ENCODE peak calls at places on chromosome 6, in five cellular contexts. N is GM23338; P is uterus; O is CD8-positive, alpha-beta T cell; C is pancreas. X is an unnamed sample.

GRCh38 chr6:45044510-45045252 is 283.4 kb upstream of the RUNX2 start:
- DNase-seq in N (no peak), P (no peak), O (no peak), C (no peak), X (no peak)

GRCh38 chr6:163985040-163985439 is 570.5 kb downstream of the QKI start:
- DNase-seq in N (no peak), P (no peak), O (no peak), C (no peak), X (no peak)

GRCh38 chr6:119942078-119942752 is 592.7 kb upstream of the MAN1A1 start:
- DNase-seq in N (peak), P (no peak), O (no peak), C (no peak), X (no peak)

GRCh38 chr6:41426888-41427641 is 91.7 kb downstream of the NCR2 start:
- DNase-seq in N (peak), P (no peak), O (no peak), C (no peak), X (no peak)

GRCh38 chr6:163054641-163055040 is 326.9 kb downstream of the PACRG start:
- DNase-seq in N (no peak), P (no peak), O (no peak), C (no peak), X (no peak)

GRCh38 chr6:37357288-37357687 is 3.5 kb downstream of the RNF8 start:
- DNase-seq in N (peak), P (no peak), O (no peak), C (no peak), X (no peak)

GRCh38 chr6:43047998-43048397 is 5.7 kb downstream of the CUL7 start:
- DNase-seq in N (no peak), P (no peak), O (no peak), C (no peak), X (no peak)

GRCh38 chr6:41805830-41806774 is 18.6 kb downstream of the TOMM6 start:
- DNase-seq in N (no peak), P (no peak), O (no peak), C (no peak), X (no peak)

GRCh38 chr6:134114918-134115714 is 62.7 kb upstream of the SLC2A12 start:
- DNase-seq in N (peak), P (no peak), O (no peak), C (no peak), X (no peak)

GRCh38 chr6:150967910-150968309 is 102.4 kb downstream of the MTHFD1L start:
- DNase-seq in N (no peak), P (no peak), O (no peak), C (no peak), X (no peak)

GRCh38 chr6:164013480-164014208 is 599.1 kb downstream of the QKI start:
- DNase-seq in N (no peak), P (no peak), O (no peak), C (no peak), X (no peak)

GRCh38 chr6:107173779-107174178 is 58.5 kb upstream of the BEND3 start:
- DNase-seq in N (no peak), P (no peak), O (no peak), C (no peak), X (no peak)

GRCh38 chr6:50113114-50113857 is 63.6 kb upstream of the DEFB112 start:
- DNase-seq in N (peak), P (no peak), O (no peak), C (no peak), X (no peak)

GRCh38 chr6:109944448-109944847 is 33.7 kb upstream of the GPR6 start:
- DNase-seq in N (peak), P (no peak), O (no peak), C (no peak), X (no peak)

GRCh38 chr6:167576050-167576741 is 250.5 kb upstream of the AFDN start:
- DNase-seq in N (no peak), P (no peak), O (no peak), C (no peak), X (no peak)

GRCh38 chr6:146545608-146546007 is 2.0 kb downstream of the RAB32 start:
- DNase-seq in N (no peak), P (no peak), O (no peak), C (no peak), X (no peak)

GRCh38 chr6:36069573-36069972 is 42.0 kb downstream of the MAPK14 start:
- DNase-seq in N (no peak), P (no peak), O (no peak), C (no peak), X (no peak)

GRCh38 chr6:134520181-134521115 is 202.5 kb upstream of the SGK1 start:
- DNase-seq in N (no peak), P (no peak), O (no peak), C (no peak), X (peak)

GRCh38 chr6:119495230-119495683 is 145.7 kb upstream of the MAN1A1 start:
- DNase-seq in N (no peak), P (no peak), O (no peak), C (peak), X (no peak)

GRCh38 chr6:11233936-11234573 is 1.6 kb upstream of the NEDD9 start:
- DNase-seq in N (no peak), P (no peak), O (no peak), C (no peak), X (no peak)
- TF ChIP-seq CTCF in N (no peak), P (no peak), O (no peak), C (no peak), X (no peak)

GRCh38 chr6:129476810-129477209 is 233.2 kb downstream of the ARHGAP18 start:
- DNase-seq in N (no peak), P (no peak), O (no peak), C (no peak), X (no peak)

GRCh38 chr6:129476248-129476564 is 233.8 kb downstream of the ARHGAP18 start:
- DNase-seq in N (no peak), P (no peak), O (no peak), C (no peak), X (no peak)

GRCh38 chr6:129472239-129472638 is 237.7 kb downstream of the ARHGAP18 start:
- DNase-seq in N (peak), P (no peak), O (no peak), C (no peak), X (no peak)

GRCh38 chr6:129478379-129478778 is 231.6 kb downstream of the ARHGAP18 start:
- DNase-seq in N (no peak), P (no peak), O (no peak), C (no peak), X (no peak)

DNA sequence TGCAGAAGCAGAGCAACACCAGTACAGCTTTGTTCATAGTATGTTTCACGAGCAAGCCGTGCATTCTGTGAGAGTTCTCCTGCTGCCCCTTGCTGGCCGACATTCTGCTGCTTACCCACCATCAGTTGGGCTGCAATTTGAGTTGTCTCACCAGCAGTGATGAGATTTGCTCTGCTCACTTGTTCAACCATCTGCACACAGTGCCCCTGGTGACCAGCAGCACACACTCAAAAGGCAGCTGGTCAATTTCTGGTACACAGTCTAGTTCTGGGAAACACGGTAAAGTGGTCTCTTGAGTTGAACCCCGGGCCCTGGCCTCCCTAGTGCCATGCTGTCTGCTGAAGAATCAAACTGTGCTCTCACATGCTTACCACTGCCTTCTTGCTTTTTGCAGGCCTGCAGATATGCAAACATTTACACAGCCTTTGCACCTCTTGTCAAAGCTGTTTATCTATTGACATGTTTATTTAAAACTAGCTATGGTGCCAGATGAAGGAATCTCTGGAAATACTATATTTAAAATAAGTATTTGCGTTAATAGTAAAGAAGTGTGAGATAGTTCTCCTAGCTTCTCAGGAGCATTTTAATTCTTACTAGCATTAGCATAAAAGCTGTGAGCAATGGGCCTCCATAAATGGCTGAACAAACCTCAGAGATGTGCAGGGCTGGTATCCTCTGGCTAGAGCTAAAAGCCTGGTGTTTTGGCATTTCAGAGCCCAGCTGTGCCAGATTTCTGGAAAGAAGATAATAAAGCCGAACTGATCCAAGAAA is 234.3 kb downstream of the ARHGAP18 start:
- DNase-seq in N (no peak), P (no peak), O (no peak), C (no peak), X (no peak)
- TF ChIP-seq CTCF in N (peak), P (no peak), O (no peak), C (no peak), X (no peak)

GRCh38 chr6:129446272-129446851 is 263.6 kb downstream of the ARHGAP18 start:
- DNase-seq in N (peak), P (no peak), O (no peak), C (no peak), X (no peak)

GRCh38 chr6:129444683-129445082 is 265.3 kb downstream of the ARHGAP18 start:
- DNase-seq in N (no peak), P (no peak), O (no peak), C (no peak), X (no peak)

GRCh38 chr6:129440691-129441090 is 269.3 kb downstream of the ARHGAP18 start:
- DNase-seq in N (peak), P (no peak), O (no peak), C (no peak), X (no peak)
- TF ChIP-seq CTCF in N (peak), P (no peak), O (no peak), C (no peak), X (no peak)

DNA sequence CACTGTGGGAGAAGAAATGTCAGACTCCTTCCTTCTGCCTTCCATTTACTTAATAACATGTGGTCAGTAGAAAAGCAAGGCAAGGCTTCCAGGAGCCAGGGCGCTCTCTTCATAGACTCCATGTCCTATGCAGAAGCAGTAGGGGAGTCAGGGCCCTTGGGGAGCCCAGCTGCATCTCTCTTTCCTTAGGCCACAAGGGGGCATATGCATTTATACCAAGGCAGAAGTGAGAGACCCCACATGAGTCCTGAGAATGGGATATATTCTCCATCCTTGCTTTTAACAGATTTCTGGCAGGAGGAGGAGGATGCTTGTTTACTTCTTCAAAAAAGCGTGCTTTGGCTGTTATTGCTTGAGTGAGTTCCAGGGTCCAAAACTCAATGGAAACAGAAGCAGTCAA is 198.5 kb downstream of the HIVEP2 start:
- DNase-seq in N (peak), P (no peak), O (peak), C (no peak), X (peak)
- TF ChIP-seq CTCF in N (peak), P (peak), O (peak), C (no peak), X (peak)

DNA sequence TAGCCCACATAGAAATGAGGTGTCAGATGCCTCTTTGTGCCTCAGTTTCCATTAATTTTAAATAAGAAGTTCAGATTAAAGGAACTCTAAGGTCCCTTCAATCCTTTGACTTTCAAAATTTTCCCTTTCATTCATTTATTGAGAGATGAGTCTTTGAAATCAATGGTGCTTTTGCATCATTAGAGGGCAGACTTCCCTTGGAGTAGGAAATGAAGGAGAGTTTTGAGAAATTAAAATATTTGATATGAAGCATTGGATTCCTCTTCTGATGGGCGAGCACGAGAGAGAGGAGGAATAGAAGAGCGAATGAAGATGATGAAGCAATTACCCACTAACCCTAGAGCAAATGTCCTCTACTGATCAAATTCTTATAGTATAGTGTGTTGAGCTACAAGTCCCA is 105.7 kb downstream of the EDN1 start:
- DNase-seq in N (no peak), P (no peak), O (no peak), C (no peak), X (no peak)
- TF ChIP-seq CTCF in N (no peak), P (no peak), O (no peak), C (no peak), X (no peak)

DNA sequence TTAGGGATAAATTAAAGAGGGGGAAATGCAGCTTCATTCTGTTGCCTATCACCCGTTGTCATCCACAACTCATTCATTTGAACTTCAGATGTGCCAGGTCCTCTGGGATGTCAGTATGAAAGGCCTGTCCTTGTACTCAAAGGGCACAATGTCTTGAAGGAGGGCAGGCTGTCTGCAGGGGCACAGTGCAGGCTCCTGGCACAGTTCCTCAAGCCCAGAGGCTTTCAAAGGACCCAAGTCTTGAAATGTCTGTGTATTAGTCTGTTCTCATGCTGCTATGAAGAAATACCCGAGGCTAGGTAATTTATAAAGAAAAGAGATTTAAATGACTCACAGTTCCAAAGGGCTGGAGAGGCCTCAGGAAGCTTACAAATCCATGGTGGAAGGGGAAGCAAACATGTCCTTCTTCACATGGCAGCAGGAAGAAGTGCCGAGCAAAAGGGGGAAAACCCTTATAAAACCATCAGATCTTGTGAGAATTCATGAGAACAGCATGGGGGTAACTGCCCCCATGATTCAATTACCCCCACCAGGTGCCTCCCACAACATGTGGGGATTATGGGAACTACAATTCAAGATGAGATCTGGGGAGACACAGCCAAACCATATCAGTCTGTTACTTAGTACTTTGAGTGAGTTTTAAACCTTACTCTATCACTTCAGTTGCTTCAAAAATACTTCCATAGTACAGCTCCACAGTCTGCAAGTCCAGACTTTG is 9.4 kb downstream of the SNX9 start:
- DNase-seq in N (no peak), P (no peak), O (no peak), C (no peak), X (no peak)
- TF ChIP-seq CTCF in N (no peak), P (no peak), O (no peak), C (no peak), X (no peak)

GRCh38 chr6:111666812-111667211 is 61.1 kb upstream of the TRAF3IP2 start:
- DNase-seq in N (no peak), P (peak), O (no peak), C (no peak), X (no peak)

GRCh38 chr6:111668410-111668809 is 62.7 kb upstream of the TRAF3IP2 start:
- DNase-seq in N (peak), P (no peak), O (no peak), C (no peak), X (no peak)

GRCh38 chr6:111673086-111673485 is 67.4 kb upstream of the TRAF3IP2 start:
- DNase-seq in N (no peak), P (no peak), O (no peak), C (no peak), X (no peak)

GRCh38 chr6:111667921-111668320 is 62.2 kb upstream of the TRAF3IP2 start:
- DNase-seq in N (no peak), P (no peak), O (no peak), C (no peak), X (no peak)

GRCh38 chr6:111669326-111669725 is 63.6 kb upstream of the TRAF3IP2 start:
- DNase-seq in N (no peak), P (no peak), O (no peak), C (no peak), X (no peak)
- TF ChIP-seq CTCF in N (no peak), P (no peak), O (no peak), C (no peak), X (no peak)

DNA sequence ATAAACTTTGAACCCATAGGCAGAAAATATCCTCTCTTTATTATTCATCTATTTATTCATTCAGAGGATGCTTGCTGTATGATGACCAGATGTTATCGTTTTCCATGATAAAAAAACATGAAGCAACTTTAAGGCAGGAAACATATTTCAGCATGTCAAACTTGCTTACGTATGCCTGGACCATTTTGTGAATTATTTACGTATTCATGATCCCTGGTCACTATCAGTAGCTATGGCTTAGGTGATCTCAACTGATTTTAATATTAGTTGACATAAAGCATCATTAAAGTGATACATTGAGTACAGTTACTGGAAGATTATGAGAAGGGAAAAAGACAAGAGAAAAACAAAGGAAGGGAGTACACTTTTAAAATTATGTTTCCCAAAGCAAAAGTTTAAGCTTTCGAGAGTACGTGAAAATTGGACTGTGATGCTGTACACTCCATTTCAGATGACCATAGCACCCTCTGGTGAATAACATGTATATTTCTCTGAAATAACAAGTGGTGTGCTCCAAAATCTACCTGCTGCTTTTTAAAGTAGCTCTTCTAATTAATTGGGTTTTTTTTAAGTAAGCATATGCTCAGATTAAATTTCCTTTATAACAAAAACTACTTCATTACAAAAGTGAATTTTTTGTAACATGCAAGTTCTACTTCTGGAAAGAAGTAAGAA is 215.1 kb upstream of the HSF2 start:
- DNase-seq in N (no peak), P (no peak), O (no peak), C (no peak), X (no peak)
- TF ChIP-seq CTCF in N (peak), P (peak), O (no peak), C (peak), X (peak)